ENCODE peak calls at places on chromosomes 16 and 17, in eight cellular contexts. One of them, this sample, is unnamed.

GRCh38 chr17:31413081-31413799 is 21.8 kb downstream of the RAB11FIP4 start:
- DNase-seq in left ventricle myocardium inferior: no peak
- DNase-seq in progenitor cell of endocrine pancreas: no peak
- DNase-seq in OCI-LY7: no peak
- DNase-seq in astrocyte: no peak
- DNase-seq in A549: no peak
- DNase-seq in HTR-8/SVneo: no peak
- DNase-seq in RWPE1: no peak
- DNase-seq in this sample: no peak

GRCh38 chr16:79099701-79100100 is 500.8 kb downstream of the MAF start:
- DNase-seq in RWPE1: no peak
- DNase-seq in OCI-LY7: no peak
- DNase-seq in progenitor cell of endocrine pancreas: no peak
- DNase-seq in A549: no peak
- DNase-seq in astrocyte: no peak
- DNase-seq in left ventricle myocardium inferior: no peak
- DNase-seq in HTR-8/SVneo: no peak
- DNase-seq in this sample: no peak

GRCh38 chr16:2163211-2163881 is 7.8 kb downstream of the TRAF7 start:
- DNase-seq in astrocyte: no peak
- DNase-seq in left ventricle myocardium inferior: no peak
- DNase-seq in progenitor cell of endocrine pancreas: no peak
- DNase-seq in A549: no peak
- DNase-seq in RWPE1: peak
- DNase-seq in OCI-LY7: no peak
- DNase-seq in HTR-8/SVneo: no peak
- DNase-seq in this sample: no peak

GRCh38 chr16:27526169-27526568 is 23.5 kb downstream of the GTF3C1 start:
- DNase-seq in astrocyte: no peak
- DNase-seq in HTR-8/SVneo: no peak
- DNase-seq in progenitor cell of endocrine pancreas: no peak
- DNase-seq in A549: peak
- DNase-seq in OCI-LY7: no peak
- DNase-seq in RWPE1: no peak
- DNase-seq in left ventricle myocardium inferior: peak
- DNase-seq in this sample: no peak

GRCh38 chr17:57482657-57483056 is 226.3 kb downstream of the MSI2 start:
- DNase-seq in RWPE1: no peak
- DNase-seq in A549: no peak
- DNase-seq in OCI-LY7: no peak
- DNase-seq in progenitor cell of endocrine pancreas: no peak
- DNase-seq in HTR-8/SVneo: no peak
- DNase-seq in astrocyte: peak
- DNase-seq in left ventricle myocardium inferior: no peak
- DNase-seq in this sample: no peak

GRCh38 chr16:27428035-27428785 is 26.2 kb downstream of the IL21R start:
- DNase-seq in HTR-8/SVneo: no peak
- DNase-seq in A549: no peak
- DNase-seq in astrocyte: no peak
- DNase-seq in left ventricle myocardium inferior: no peak
- DNase-seq in progenitor cell of endocrine pancreas: peak
- DNase-seq in RWPE1: no peak
- DNase-seq in OCI-LY7: no peak
- DNase-seq in this sample: peak

GRCh38 chr17:31251075-31251474 is 46.0 kb downstream of the OMG start:
- DNase-seq in left ventricle myocardium inferior: no peak
- DNase-seq in progenitor cell of endocrine pancreas: no peak
- DNase-seq in OCI-LY7: no peak
- DNase-seq in HTR-8/SVneo: no peak
- DNase-seq in A549: no peak
- DNase-seq in astrocyte: no peak
- DNase-seq in RWPE1: no peak
- DNase-seq in this sample: peak

GRCh38 chr17:55690105-55690508 is 32.6 kb downstream of the TMEM100 start:
- DNase-seq in A549: no peak
- DNase-seq in left ventricle myocardium inferior: no peak
- DNase-seq in progenitor cell of endocrine pancreas: no peak
- DNase-seq in OCI-LY7: peak
- DNase-seq in astrocyte: no peak
- DNase-seq in RWPE1: no peak
- DNase-seq in HTR-8/SVneo: no peak
- DNase-seq in this sample: no peak

GRCh38 chr16:1355591-1355990 is 3.9 kb downstream of the GNPTG start:
- DNase-seq in HTR-8/SVneo: no peak
- DNase-seq in A549: no peak
- DNase-seq in astrocyte: no peak
- DNase-seq in progenitor cell of endocrine pancreas: no peak
- DNase-seq in left ventricle myocardium inferior: no peak
- DNase-seq in OCI-LY7: no peak
- DNase-seq in RWPE1: no peak
- DNase-seq in this sample: no peak

GRCh38 chr17:8957721-8958120 is 7.8 kb downstream of the PIK3R5 start:
- DNase-seq in RWPE1: no peak
- DNase-seq in OCI-LY7: no peak
- DNase-seq in astrocyte: no peak
- DNase-seq in HTR-8/SVneo: no peak
- DNase-seq in A549: no peak
- DNase-seq in progenitor cell of endocrine pancreas: no peak
- DNase-seq in left ventricle myocardium inferior: no peak
- DNase-seq in this sample: no peak

GRCh38 chr17:43169561-43170139 is 1.4 kb upstream of the NBR1 start:
- DNase-seq in HTR-8/SVneo: no peak
- DNase-seq in progenitor cell of endocrine pancreas: no peak
- DNase-seq in A549: peak
- DNase-seq in OCI-LY7: peak
- DNase-seq in RWPE1: peak
- DNase-seq in left ventricle myocardium inferior: peak
- DNase-seq in astrocyte: no peak
- DNase-seq in this sample: no peak

GRCh38 chr17:79109584-79109983 is 35.0 kb downstream of the ENGASE start:
- DNase-seq in left ventricle myocardium inferior: no peak
- DNase-seq in astrocyte: no peak
- DNase-seq in progenitor cell of endocrine pancreas: no peak
- DNase-seq in HTR-8/SVneo: peak
- DNase-seq in RWPE1: no peak
- DNase-seq in A549: no peak
- DNase-seq in OCI-LY7: no peak
- DNase-seq in this sample: peak

GRCh38 chr17:82823004-82823403 is 16.8 kb downstream of the ZNF750 start:
- DNase-seq in left ventricle myocardium inferior: no peak
- DNase-seq in OCI-LY7: no peak
- DNase-seq in progenitor cell of endocrine pancreas: no peak
- DNase-seq in HTR-8/SVneo: no peak
- DNase-seq in A549: no peak
- DNase-seq in RWPE1: peak
- DNase-seq in astrocyte: no peak
- DNase-seq in this sample: peak

GRCh38 chr16:66551362-66551761 is 1.0 kb upstream of the CKLF start:
- DNase-seq in astrocyte: no peak
- DNase-seq in HTR-8/SVneo: peak
- DNase-seq in OCI-LY7: peak
- DNase-seq in RWPE1: no peak
- DNase-seq in A549: peak
- DNase-seq in progenitor cell of endocrine pancreas: no peak
- DNase-seq in left ventricle myocardium inferior: no peak
- DNase-seq in this sample: peak

GRCh38 chr17:72422505-72423285 is 301.9 kb downstream of the SOX9 start:
- DNase-seq in HTR-8/SVneo: peak
- DNase-seq in progenitor cell of endocrine pancreas: no peak
- DNase-seq in OCI-LY7: peak
- DNase-seq in astrocyte: peak
- DNase-seq in left ventricle myocardium inferior: peak
- DNase-seq in A549: peak
- DNase-seq in RWPE1: peak
- DNase-seq in this sample: peak

GRCh38 chr17:76075364-76076099 is 951 bp downstream of the GALR2 start:
- DNase-seq in A549: peak
- DNase-seq in left ventricle myocardium inferior: no peak
- DNase-seq in RWPE1: no peak
- DNase-seq in astrocyte: no peak
- DNase-seq in HTR-8/SVneo: no peak
- DNase-seq in progenitor cell of endocrine pancreas: no peak
- DNase-seq in OCI-LY7: no peak
- DNase-seq in this sample: peak

GRCh38 chr17:40561294-40561870 is 3.9 kb downstream of the CCR7 start:
- DNase-seq in progenitor cell of endocrine pancreas: no peak
- DNase-seq in A549: no peak
- DNase-seq in HTR-8/SVneo: no peak
- DNase-seq in RWPE1: no peak
- DNase-seq in left ventricle myocardium inferior: no peak
- DNase-seq in astrocyte: no peak
- DNase-seq in OCI-LY7: no peak
- DNase-seq in this sample: peak

GRCh38 chr17:73900516-73900915 is 256.3 kb upstream of the SDK2 start:
- DNase-seq in left ventricle myocardium inferior: no peak
- DNase-seq in RWPE1: no peak
- DNase-seq in OCI-LY7: no peak
- DNase-seq in HTR-8/SVneo: no peak
- DNase-seq in A549: no peak
- DNase-seq in progenitor cell of endocrine pancreas: no peak
- DNase-seq in astrocyte: no peak
- DNase-seq in this sample: no peak

GRCh38 chr17:47708864-47709541 is 15.0 kb downstream of the TBKBP1 start:
- DNase-seq in RWPE1: no peak
- DNase-seq in left ventricle myocardium inferior: peak
- DNase-seq in progenitor cell of endocrine pancreas: no peak
- DNase-seq in A549: no peak
- DNase-seq in OCI-LY7: no peak
- DNase-seq in HTR-8/SVneo: no peak
- DNase-seq in astrocyte: peak
- DNase-seq in this sample: no peak

GRCh38 chr17:9643611-9644010 is 1.7 kb upstream of the USP43 start:
- DNase-seq in OCI-LY7: no peak
- DNase-seq in progenitor cell of endocrine pancreas: no peak
- DNase-seq in RWPE1: no peak
- DNase-seq in left ventricle myocardium inferior: no peak
- DNase-seq in A549: no peak
- DNase-seq in HTR-8/SVneo: no peak
- DNase-seq in astrocyte: peak
- DNase-seq in this sample: no peak

GRCh38 chr17:40958086-40958953 is 8.4 kb downstream of the KRT39 start:
- DNase-seq in OCI-LY7: no peak
- DNase-seq in left ventricle myocardium inferior: no peak
- DNase-seq in A549: no peak
- DNase-seq in progenitor cell of endocrine pancreas: no peak
- DNase-seq in RWPE1: peak
- DNase-seq in astrocyte: no peak
- DNase-seq in HTR-8/SVneo: no peak
- DNase-seq in this sample: no peak

GRCh38 chr17:48149174-48150106 is 41.9 kb downstream of the SNX11 start:
- DNase-seq in A549: peak
- DNase-seq in astrocyte: no peak
- DNase-seq in HTR-8/SVneo: no peak
- DNase-seq in progenitor cell of endocrine pancreas: no peak
- DNase-seq in OCI-LY7: peak
- DNase-seq in RWPE1: no peak
- DNase-seq in left ventricle myocardium inferior: no peak
- DNase-seq in this sample: no peak

GRCh38 chr16:67546761-67547422 is 15.4 kb upstream of the CTCF start:
- DNase-seq in progenitor cell of endocrine pancreas: peak
- DNase-seq in HTR-8/SVneo: peak
- DNase-seq in left ventricle myocardium inferior: peak
- DNase-seq in A549: peak
- DNase-seq in astrocyte: no peak
- DNase-seq in RWPE1: peak
- DNase-seq in OCI-LY7: peak
- DNase-seq in this sample: peak

GRCh38 chr16:78439646-78440045 is 340.2 kb downstream of the WWOX start:
- DNase-seq in RWPE1: no peak
- DNase-seq in HTR-8/SVneo: no peak
- DNase-seq in A549: no peak
- DNase-seq in progenitor cell of endocrine pancreas: no peak
- DNase-seq in astrocyte: no peak
- DNase-seq in OCI-LY7: no peak
- DNase-seq in left ventricle myocardium inferior: no peak
- DNase-seq in this sample: no peak

GRCh38 chr17:29936724-29937123 is 4.7 kb upstream of the EFCAB5 start:
- DNase-seq in A549: no peak
- DNase-seq in progenitor cell of endocrine pancreas: no peak
- DNase-seq in HTR-8/SVneo: no peak
- DNase-seq in OCI-LY7: no peak
- DNase-seq in left ventricle myocardium inferior: no peak
- DNase-seq in astrocyte: no peak
- DNase-seq in RWPE1: no peak
- DNase-seq in this sample: no peak

GRCh38 chr16:27347930-27348685 is 34.3 kb downstream of the IL4R start:
- DNase-seq in RWPE1: no peak
- DNase-seq in astrocyte: no peak
- DNase-seq in HTR-8/SVneo: no peak
- DNase-seq in left ventricle myocardium inferior: no peak
- DNase-seq in progenitor cell of endocrine pancreas: no peak
- DNase-seq in A549: no peak
- DNase-seq in OCI-LY7: no peak
- DNase-seq in this sample: no peak

GRCh38 chr17:37745801-37746426 is 1.1 kb upstream of the HNF1B start:
- DNase-seq in HTR-8/SVneo: no peak
- DNase-seq in A549: no peak
- DNase-seq in left ventricle myocardium inferior: no peak
- DNase-seq in OCI-LY7: no peak
- DNase-seq in astrocyte: no peak
- DNase-seq in progenitor cell of endocrine pancreas: no peak
- DNase-seq in RWPE1: no peak
- DNase-seq in this sample: no peak

GRCh38 chr17:11948791-11949190 is 48.5 kb downstream of the ZNF18 start:
- DNase-seq in left ventricle myocardium inferior: no peak
- DNase-seq in A549: peak
- DNase-seq in astrocyte: peak
- DNase-seq in HTR-8/SVneo: peak
- DNase-seq in OCI-LY7: no peak
- DNase-seq in progenitor cell of endocrine pancreas: no peak
- DNase-seq in RWPE1: peak
- DNase-seq in this sample: peak

This sample was measured in ACHN.